ENCODE peak calls at places on chromosomes 1 and 21, in five cellular contexts. D, G, T, Q and R are unnamed samples.

GRCh38 chr1:226603976-226604845 is 55.6 kb downstream of the STUM start:
- DNase-seq in D (no peak), G (no peak), T (no peak), Q (peak; percentile 12), R (no peak)

GRCh38 chr1:189782280-189782679 is 695.4 kb downstream of the BRINP3 start:
- DNase-seq in D (no peak), G (no peak), T (no peak), Q (no peak), R (no peak)

GRCh38 chr1:76835203-76835602 is 32.1 kb upstream of the ST6GALNAC5 start:
- DNase-seq in D (peak; percentile 28), G (no peak), T (no peak), Q (peak; percentile 4), R (peak; percentile 76)

GRCh38 chr1:184191181-184191601 is 139.7 kb downstream of the TSEN15 start:
- DNase-seq in D (no peak), G (peak; percentile 62), T (peak; percentile 36), Q (peak; percentile 90), R (peak; percentile 88)

GRCh38 chr1:81317191-81317590 is 483.5 kb upstream of the ADGRL2 start:
- DNase-seq in D (no peak), G (no peak), T (no peak), Q (no peak), R (no peak)

GRCh38 chr21:31946236-31946635 is 73.4 kb downstream of the HUNK start:
- DNase-seq in D (no peak), G (no peak), T (no peak), Q (no peak), R (no peak)

GRCh38 chr1:156504062-156504813 is 3.7 kb upstream of the MEF2D start:
- DNase-seq in D (no peak), G (no peak), T (no peak), Q (peak; percentile 30), R (peak; percentile 31)

GRCh38 chr1:201656670-201657032 is 117.7 kb downstream of the NAV1 start:
- DNase-seq in D (no peak), G (no peak), T (no peak), Q (peak; percentile 58), R (peak; percentile 63)

GRCh38 chr1:104295516-104295915 is 545.8 kb downstream of the AMY1C start:
- DNase-seq in D (no peak), G (no peak), T (no peak), Q (no peak), R (no peak)

GRCh38 chr21:42632771-42633690 is 20.4 kb upstream of the PDE9A start:
- DNase-seq in D (no peak), G (no peak), T (no peak), Q (no peak), R (no peak)

GRCh38 chr1:239914827-239915231 is 176.9 kb upstream of the FMN2 start:
- DNase-seq in D (peak; percentile 4), G (peak; percentile 89), T (no peak), Q (peak; percentile 9), R (peak; percentile 84)
- H3K4me3 ChIP-seq in D (no peak overlapping the region), G (no peak overlapping the region), T (no peak overlapping the region), Q (no peak overlapping the region), R (no peak overlapping the region)

GRCh38 chr1:69321311-69321710 is 246.4 kb upstream of the LRRC7 start:
- DNase-seq in D (no peak), G (no peak), T (no peak), Q (no peak), R (no peak)

GRCh38 chr1:69315416-69315815 is 252.3 kb upstream of the LRRC7 start:
- DNase-seq in D (no peak), G (no peak), T (no peak), Q (no peak), R (no peak)

GRCh38 chr1:69315823-69316222 is 251.9 kb upstream of the LRRC7 start:
- DNase-seq in D (no peak), G (no peak), T (no peak), Q (no peak), R (no peak)

GRCh38 chr1:69319287-69319686 is 248.4 kb upstream of the LRRC7 start:
- DNase-seq in D (no peak), G (no peak), T (no peak), Q (no peak), R (no peak)

GRCh38 chr1:69320679-69321310 is 246.9 kb upstream of the LRRC7 start:
- DNase-seq in D (no peak), G (no peak), T (no peak), Q (no peak), R (no peak)
- TF ChIP-seq CTCF in D (no peak), G (no peak), T (no peak), Q (no peak), R (no peak)

DNA sequence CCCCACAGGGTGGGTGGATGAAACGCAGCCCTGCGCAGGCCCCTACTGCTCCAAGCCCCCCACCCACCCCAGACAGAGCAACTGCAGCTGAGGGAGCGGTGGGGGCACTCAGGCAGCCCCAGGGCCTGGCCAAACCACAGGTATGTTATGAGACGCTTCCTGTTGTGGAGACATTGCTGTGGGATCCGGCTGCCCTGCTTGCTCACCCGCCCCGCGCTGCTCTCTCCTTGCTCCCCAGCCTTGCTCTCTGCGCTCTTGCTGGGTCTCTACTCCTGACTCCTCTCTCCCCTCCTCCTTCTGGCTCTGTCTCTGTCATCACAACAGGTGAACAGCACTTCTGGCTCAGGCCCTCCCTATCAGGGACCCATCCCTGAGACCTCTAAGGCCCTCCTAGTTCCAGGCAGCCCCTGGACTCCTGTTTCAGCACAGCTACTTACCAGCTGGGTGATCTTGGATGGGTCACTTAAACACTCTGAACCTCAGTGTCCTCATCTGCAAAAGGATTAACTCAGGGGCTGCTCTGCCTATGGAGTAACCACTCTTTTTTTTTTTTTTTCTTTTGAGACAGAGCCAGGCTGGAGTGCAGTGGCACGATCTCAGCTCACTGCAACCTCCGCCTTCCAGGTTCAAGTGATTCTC is 15.9 kb downstream of the COL8A2 start:
- DNase-seq in D (peak; percentile 61), G (no peak), T (no peak), Q (peak; percentile 80), R (peak; percentile 82)
- H3K4me3 ChIP-seq in D (no peak overlapping the region), G (no peak overlapping the region), T (no peak overlapping the region), Q (no peak overlapping the region), R (no peak overlapping the region)

GRCh38 chr1:29704430-29704829 is 468.1 kb downstream of the PTPRU start:
- DNase-seq in D (no peak), G (no peak), T (no peak), Q (no peak), R (no peak)

GRCh38 chr1:29708818-29709710 is 472.7 kb downstream of the PTPRU start:
- DNase-seq in D (no peak), G (peak; percentile 70), T (no peak), Q (peak; percentile 66), R (peak; percentile 94)

GRCh38 chr1:29707796-29708195 is 471.5 kb downstream of the PTPRU start:
- DNase-seq in D (no peak), G (no peak), T (no peak), Q (no peak), R (no peak)

GRCh38 chr1:29708381-29708780 is 472.1 kb downstream of the PTPRU start:
- DNase-seq in D (no peak), G (no peak), T (no peak), Q (no peak), R (peak; percentile 34)

DNA sequence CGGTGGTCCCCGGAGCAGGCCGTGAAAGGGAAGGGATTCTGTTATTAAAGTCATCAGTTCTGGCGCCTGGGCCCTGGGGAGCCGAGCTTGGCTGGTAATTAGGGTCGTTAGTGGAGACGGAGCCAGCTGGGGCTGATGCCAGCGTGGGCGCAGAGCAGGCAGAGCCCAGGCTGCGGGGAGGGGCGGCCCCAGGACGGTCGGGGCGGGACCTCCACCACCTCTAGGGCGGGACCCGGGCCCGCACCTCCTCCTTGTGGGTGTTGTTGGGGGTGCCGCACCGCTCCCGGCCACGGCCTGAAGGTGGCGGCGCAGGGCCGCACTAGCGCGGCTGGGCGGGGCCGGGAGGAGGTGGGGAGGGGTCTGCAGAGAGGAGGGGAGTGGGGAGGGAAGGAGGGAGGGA is 470.6 kb downstream of the PTPRU start:
- DNase-seq in D (no peak), G (no peak), T (no peak), Q (peak; percentile 73), R (peak; percentile 64)
- TF ChIP-seq CTCF in D (peak; percentile 62), G (peak; percentile 73), T (no peak), Q (peak; percentile 66), R (peak; percentile 74)

GRCh38 chr1:236673284-236673919 is 12.9 kb upstream of the ACTN2 start:
- DNase-seq in D (no peak), G (no peak), T (no peak), Q (peak; percentile 75), R (no peak)
- H3K4me3 ChIP-seq in D (no peak overlapping the region), G (no peak overlapping the region), T (no peak overlapping the region), Q (no peak overlapping the region), R (no peak overlapping the region)

GRCh38 chr1:217431395-217431794 is 199.5 kb downstream of the GPATCH2 start:
- DNase-seq in D (no peak), G (no peak), T (no peak), Q (peak; percentile 20), R (no peak)
- TF ChIP-seq CTCF in D (no peak), G (no peak), T (no peak), Q (peak; percentile 10), R (no peak)

DNA sequence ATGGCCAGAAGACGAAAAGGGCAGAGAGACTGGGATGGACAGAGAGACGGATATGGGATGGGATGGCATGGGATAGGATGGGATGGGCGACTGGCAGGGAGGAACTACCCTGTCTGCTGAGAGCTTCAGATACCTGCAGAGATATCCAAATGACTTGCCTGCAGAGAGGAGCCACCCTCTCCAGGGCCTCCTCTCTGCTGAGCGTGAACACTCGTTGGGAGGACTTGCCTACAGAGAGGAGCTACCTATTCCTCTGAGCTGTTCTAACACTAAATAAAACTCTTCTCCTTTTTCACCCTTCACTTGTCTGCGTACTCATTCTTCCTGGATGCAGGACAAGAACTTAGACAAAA is 67.1 kb upstream of the LRRN2 start:
- DNase-seq in D (no peak), G (no peak), T (no peak), Q (no peak), R (no peak)
- H3K4me3 ChIP-seq in D (no peak overlapping the region), G (no peak overlapping the region), T (no peak overlapping the region), Q (no peak overlapping the region), R (no peak overlapping the region)

DNA sequence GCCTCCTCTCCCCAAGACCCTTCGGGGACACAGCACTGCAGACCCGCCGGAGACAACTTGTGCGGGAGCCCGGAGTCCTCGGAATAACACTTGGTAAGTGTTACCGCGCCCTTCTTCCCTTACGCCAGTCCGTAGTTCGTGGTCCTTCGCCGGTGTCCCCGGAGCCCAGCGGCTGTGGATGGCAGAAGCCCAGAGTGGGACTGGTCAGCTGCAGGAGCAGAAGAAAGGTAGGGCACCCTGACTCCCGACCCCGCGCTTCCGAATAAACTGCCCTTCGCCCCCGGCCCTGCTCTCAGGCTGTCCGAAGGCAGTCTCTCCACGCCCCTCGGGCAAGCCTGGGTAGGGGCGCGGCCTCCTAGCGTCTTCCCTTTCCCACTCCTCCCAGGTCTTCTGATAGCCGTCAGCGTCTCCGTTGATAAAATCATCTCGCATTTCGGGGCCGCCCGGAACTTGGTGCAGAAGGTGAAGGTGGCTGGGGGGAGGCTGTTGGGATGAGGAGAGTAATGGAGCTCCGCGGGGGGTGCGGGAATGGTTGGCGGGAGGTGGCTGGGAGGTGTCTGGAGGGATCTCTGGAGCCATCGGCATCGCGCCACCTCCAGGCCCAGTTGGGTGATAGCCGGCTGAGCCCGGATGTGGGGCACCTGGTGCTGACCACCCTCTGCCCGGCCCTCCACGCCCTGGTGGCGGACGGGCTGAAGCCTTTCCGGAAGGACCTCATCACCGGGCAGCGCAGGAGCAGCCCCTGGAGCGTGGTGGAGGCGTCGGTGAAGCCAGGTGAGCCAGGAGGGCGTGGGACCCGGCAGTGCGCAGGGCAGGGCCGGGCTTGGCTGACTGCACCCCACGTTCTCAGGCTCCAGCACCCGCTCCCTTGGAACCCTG is 4.3 kb downstream of the RUSC1 start:
- DNase-seq in D (no peak), G (no peak), T (peak; percentile 44), Q (peak; percentile 44), R (peak; percentile 28)
- TF ChIP-seq CTCF in D (peak; percentile 61), G (peak; percentile 65), T (no peak), Q (peak; percentile 42), R (peak; percentile 63)